ENCODE peak calls at places on chromosomes 3 and 15, in eight cellular contexts. One of them, this sample, is unnamed.

GRCh38 chr15:70559223-70559823 is 204.0 kb downstream of the UACA start:
- DNase-seq in tibial artery: peak
- DNase-seq in heart right ventricle: peak
- DNase-seq in lung: peak
- DNase-seq in fibroblast of lung: peak
- DNase-seq in ascending aorta: peak
- DNase-seq in breast epithelium: peak
- DNase-seq in upper lobe of right lung: no peak
- DNase-seq in this sample: peak

GRCh38 chr3:149599236-149599635 is 58.6 kb downstream of the WWTR1 start:
- DNase-seq in tibial artery: peak
- DNase-seq in heart right ventricle: peak
- DNase-seq in lung: no peak
- DNase-seq in fibroblast of lung: peak
- DNase-seq in ascending aorta: no peak
- DNase-seq in breast epithelium: no peak
- DNase-seq in upper lobe of right lung: no peak
- DNase-seq in this sample: no peak

GRCh38 chr3:120555661-120556509 is 40.3 kb upstream of the NDUFB4 start:
- DNase-seq in tibial artery: peak
- DNase-seq in heart right ventricle: peak
- DNase-seq in lung: no peak
- DNase-seq in fibroblast of lung: no peak
- DNase-seq in ascending aorta: no peak
- DNase-seq in breast epithelium: no peak
- DNase-seq in upper lobe of right lung: no peak
- DNase-seq in this sample: no peak

GRCh38 chr15:68807249-68807648 is 13.4 kb downstream of the ANP32A start:
- DNase-seq in tibial artery: no peak
- DNase-seq in heart right ventricle: no peak
- DNase-seq in lung: no peak
- DNase-seq in fibroblast of lung: no peak
- DNase-seq in ascending aorta: no peak
- DNase-seq in breast epithelium: no peak
- DNase-seq in upper lobe of right lung: no peak
- DNase-seq in this sample: no peak

GRCh38 chr15:80081390-80081789 is 21.9 kb downstream of the ZFAND6 start:
- DNase-seq in tibial artery: no peak
- DNase-seq in heart right ventricle: no peak
- DNase-seq in lung: no peak
- DNase-seq in fibroblast of lung: no peak
- DNase-seq in ascending aorta: no peak
- DNase-seq in breast epithelium: no peak
- DNase-seq in upper lobe of right lung: no peak
- DNase-seq in this sample: no peak

GRCh38 chr3:71510485-71510884 is 73.0 kb downstream of the FOXP1 start:
- DNase-seq in tibial artery: no peak
- DNase-seq in heart right ventricle: no peak
- DNase-seq in lung: no peak
- DNase-seq in fibroblast of lung: peak
- DNase-seq in ascending aorta: no peak
- DNase-seq in breast epithelium: no peak
- DNase-seq in upper lobe of right lung: no peak
- DNase-seq in this sample: no peak

GRCh38 chr3:197485143-197485542 is 70.6 kb downstream of the BDH1 start:
- DNase-seq in tibial artery: no peak
- DNase-seq in heart right ventricle: no peak
- DNase-seq in lung: no peak
- DNase-seq in fibroblast of lung: no peak
- DNase-seq in ascending aorta: no peak
- DNase-seq in breast epithelium: no peak
- DNase-seq in upper lobe of right lung: no peak
- DNase-seq in this sample: no peak

GRCh38 chr3:96175500-96175899 is 638.9 kb upstream of the EPHA6 start:
- DNase-seq in tibial artery: no peak
- DNase-seq in heart right ventricle: no peak
- DNase-seq in lung: no peak
- DNase-seq in fibroblast of lung: no peak
- DNase-seq in ascending aorta: no peak
- DNase-seq in breast epithelium: no peak
- DNase-seq in upper lobe of right lung: no peak
- DNase-seq in this sample: no peak

GRCh38 chr3:25380222-25380739 is 47.8 kb upstream of the RARB start:
- DNase-seq in tibial artery: no peak
- DNase-seq in heart right ventricle: no peak
- DNase-seq in lung: no peak
- DNase-seq in fibroblast of lung: no peak
- DNase-seq in ascending aorta: no peak
- DNase-seq in breast epithelium: no peak
- DNase-seq in upper lobe of right lung: no peak
- DNase-seq in this sample: no peak

GRCh38 chr3:117645561-117646242 is 936.1 kb downstream of the TUSC7 start:
- DNase-seq in tibial artery: no peak
- DNase-seq in heart right ventricle: no peak
- DNase-seq in lung: no peak
- DNase-seq in fibroblast of lung: peak
- DNase-seq in ascending aorta: no peak
- DNase-seq in breast epithelium: no peak
- DNase-seq in upper lobe of right lung: no peak
- DNase-seq in this sample: no peak

GRCh38 chr3:194707176-194707575 is 21.5 kb downstream of the FAM43A start:
- DNase-seq in tibial artery: no peak
- DNase-seq in heart right ventricle: no peak
- DNase-seq in lung: no peak
- DNase-seq in fibroblast of lung: peak
- DNase-seq in ascending aorta: no peak
- DNase-seq in breast epithelium: no peak
- DNase-seq in upper lobe of right lung: no peak
- DNase-seq in this sample: no peak

GRCh38 chr3:89113344-89113743 is 5.9 kb downstream of the EPHA3 start:
- DNase-seq in tibial artery: no peak
- DNase-seq in heart right ventricle: no peak
- DNase-seq in lung: no peak
- DNase-seq in fibroblast of lung: no peak
- DNase-seq in ascending aorta: no peak
- DNase-seq in breast epithelium: no peak
- DNase-seq in upper lobe of right lung: no peak
- DNase-seq in this sample: no peak

GRCh38 chr3:89114841-89115223 is 7.4 kb downstream of the EPHA3 start:
- DNase-seq in tibial artery: no peak
- DNase-seq in heart right ventricle: no peak
- DNase-seq in lung: no peak
- DNase-seq in fibroblast of lung: no peak
- DNase-seq in ascending aorta: no peak
- DNase-seq in breast epithelium: no peak
- DNase-seq in upper lobe of right lung: no peak
- DNase-seq in this sample: no peak

GRCh38 chr3:89116486-89116885 is 9.1 kb downstream of the EPHA3 start:
- DNase-seq in tibial artery: no peak
- DNase-seq in heart right ventricle: no peak
- DNase-seq in lung: no peak
- DNase-seq in fibroblast of lung: peak
- DNase-seq in ascending aorta: no peak
- DNase-seq in breast epithelium: no peak
- DNase-seq in upper lobe of right lung: no peak
- DNase-seq in this sample: no peak

GRCh38 chr3:89113887-89114840 is 6.7 kb downstream of the EPHA3 start:
- DNase-seq in tibial artery: peak
- DNase-seq in heart right ventricle: peak
- DNase-seq in lung: peak
- DNase-seq in fibroblast of lung: peak
- DNase-seq in ascending aorta: no peak
- DNase-seq in breast epithelium: no peak
- DNase-seq in upper lobe of right lung: peak
- DNase-seq in this sample: peak
- H3K27ac ChIP-seq in tibial artery: peak
- H3K27ac ChIP-seq in heart right ventricle: peak
- H3K27ac ChIP-seq in lung: peak
- H3K27ac ChIP-seq in fibroblast of lung: no peak
- H3K27ac ChIP-seq in ascending aorta: no peak
- H3K27ac ChIP-seq in breast epithelium: peak
- H3K27ac ChIP-seq in upper lobe of right lung: no peak
- H3K27ac ChIP-seq in this sample: no peak

GRCh38 chr15:49673861-49674260 is 53.0 kb downstream of the DTWD1 start:
- DNase-seq in tibial artery: no peak
- DNase-seq in heart right ventricle: no peak
- DNase-seq in lung: no peak
- DNase-seq in fibroblast of lung: no peak
- DNase-seq in ascending aorta: no peak
- DNase-seq in breast epithelium: no peak
- DNase-seq in upper lobe of right lung: no peak
- DNase-seq in this sample: no peak

GRCh38 chr15:49674370-49674769 is 53.5 kb downstream of the DTWD1 start:
- DNase-seq in tibial artery: no peak
- DNase-seq in heart right ventricle: no peak
- DNase-seq in lung: no peak
- DNase-seq in fibroblast of lung: peak
- DNase-seq in ascending aorta: no peak
- DNase-seq in breast epithelium: no peak
- DNase-seq in upper lobe of right lung: no peak
- DNase-seq in this sample: no peak

GRCh38 chr15:49678655-49679054 is 57.8 kb downstream of the DTWD1 start:
- DNase-seq in tibial artery: no peak
- DNase-seq in heart right ventricle: no peak
- DNase-seq in lung: no peak
- DNase-seq in fibroblast of lung: no peak
- DNase-seq in ascending aorta: no peak
- DNase-seq in breast epithelium: no peak
- DNase-seq in upper lobe of right lung: no peak
- DNase-seq in this sample: no peak

GRCh38 chr15:49669288-49669687 is 48.4 kb downstream of the DTWD1 start:
- DNase-seq in tibial artery: no peak
- DNase-seq in heart right ventricle: no peak
- DNase-seq in lung: no peak
- DNase-seq in fibroblast of lung: no peak
- DNase-seq in ascending aorta: no peak
- DNase-seq in breast epithelium: no peak
- DNase-seq in upper lobe of right lung: no peak
- DNase-seq in this sample: no peak

GRCh38 chr15:49675051-49675450 is 54.2 kb downstream of the DTWD1 start:
- DNase-seq in tibial artery: no peak
- DNase-seq in heart right ventricle: no peak
- DNase-seq in lung: no peak
- DNase-seq in fibroblast of lung: peak
- DNase-seq in ascending aorta: no peak
- DNase-seq in breast epithelium: no peak
- DNase-seq in upper lobe of right lung: no peak
- DNase-seq in this sample: no peak
- TF ChIP-seq CTCF in tibial artery: no peak
- TF ChIP-seq CTCF in heart right ventricle: no peak
- TF ChIP-seq CTCF in lung: no peak
- TF ChIP-seq CTCF in fibroblast of lung: peak
- TF ChIP-seq CTCF in ascending aorta: no peak
- TF ChIP-seq CTCF in breast epithelium: no peak
- TF ChIP-seq CTCF in upper lobe of right lung: no peak
- TF ChIP-seq CTCF in this sample: no peak

GRCh38 chr15:34512628-34513027 is 70.8 kb downstream of the GOLGA8B start:
- DNase-seq in tibial artery: no peak
- DNase-seq in heart right ventricle: no peak
- DNase-seq in lung: no peak
- DNase-seq in fibroblast of lung: no peak
- DNase-seq in ascending aorta: no peak
- DNase-seq in breast epithelium: no peak
- DNase-seq in upper lobe of right lung: no peak
- DNase-seq in this sample: no peak

DNA sequence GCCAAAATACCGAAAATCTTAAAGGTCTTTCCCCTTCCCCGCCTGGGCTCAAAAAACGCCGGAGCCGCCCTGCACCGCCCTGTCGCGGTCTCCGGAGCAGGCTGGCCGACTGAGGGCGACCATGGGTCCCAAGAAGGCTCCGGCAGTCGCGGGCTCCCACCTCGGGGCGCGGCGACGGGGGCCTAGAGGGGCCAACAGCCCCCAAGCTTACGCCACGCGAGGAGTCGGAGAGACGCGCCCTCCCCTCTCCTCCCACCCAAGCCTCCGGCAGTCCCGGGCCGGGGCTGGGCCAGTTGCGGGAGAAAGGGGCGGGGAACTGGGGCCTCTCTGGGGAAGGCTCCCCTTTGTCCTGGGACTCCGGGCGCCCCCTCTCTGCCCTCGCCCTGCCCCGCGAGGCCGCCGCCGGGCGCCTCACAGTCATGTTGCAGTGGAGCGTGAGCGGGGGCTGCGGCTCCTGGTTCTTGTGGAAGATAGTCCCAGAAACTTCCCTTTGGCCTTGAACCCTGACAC is 69.1 kb downstream of the GOLGA8B start:
- DNase-seq in tibial artery: no peak
- DNase-seq in heart right ventricle: peak
- DNase-seq in lung: no peak
- DNase-seq in fibroblast of lung: peak
- DNase-seq in ascending aorta: no peak
- DNase-seq in breast epithelium: no peak
- DNase-seq in upper lobe of right lung: no peak
- DNase-seq in this sample: peak
- H3K27ac ChIP-seq in tibial artery: peak
- H3K27ac ChIP-seq in heart right ventricle: peak
- H3K27ac ChIP-seq in lung: no peak
- H3K27ac ChIP-seq in fibroblast of lung: no peak
- H3K27ac ChIP-seq in ascending aorta: peak
- H3K27ac ChIP-seq in breast epithelium: peak
- H3K27ac ChIP-seq in upper lobe of right lung: peak
- H3K27ac ChIP-seq in this sample: peak

DNA sequence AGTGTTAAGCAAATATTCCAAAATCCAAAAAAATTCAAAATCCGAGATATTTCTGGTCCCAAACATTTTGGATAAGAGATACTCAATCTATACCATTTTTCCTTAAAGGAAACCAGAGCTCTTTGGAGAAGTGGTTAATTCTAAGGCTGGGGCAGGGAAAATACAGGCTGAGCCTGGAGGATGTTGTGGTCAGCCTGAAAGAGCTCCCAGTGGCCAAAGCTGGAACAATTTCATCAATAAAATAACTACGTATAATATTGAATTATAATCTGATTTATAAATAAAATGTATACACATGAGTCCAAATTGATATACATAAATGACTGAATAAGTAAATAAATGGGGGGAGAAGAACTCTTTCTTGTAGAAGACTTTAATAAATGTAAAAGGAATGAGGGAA is 24.6 kb downstream of the PPARG start:
- DNase-seq in tibial artery: no peak
- DNase-seq in heart right ventricle: no peak
- DNase-seq in lung: no peak
- DNase-seq in fibroblast of lung: no peak
- DNase-seq in ascending aorta: no peak
- DNase-seq in breast epithelium: no peak
- DNase-seq in upper lobe of right lung: no peak
- DNase-seq in this sample: no peak
- TF ChIP-seq CTCF in tibial artery: no peak
- TF ChIP-seq CTCF in heart right ventricle: no peak
- TF ChIP-seq CTCF in lung: no peak
- TF ChIP-seq CTCF in fibroblast of lung: peak
- TF ChIP-seq CTCF in ascending aorta: no peak
- TF ChIP-seq CTCF in breast epithelium: no peak
- TF ChIP-seq CTCF in upper lobe of right lung: no peak
- TF ChIP-seq CTCF in this sample: no peak

GRCh38 chr3:50245251-50245745 is 9.3 kb downstream of the GNAI2 start:
- DNase-seq in tibial artery: no peak
- DNase-seq in heart right ventricle: no peak
- DNase-seq in lung: no peak
- DNase-seq in fibroblast of lung: peak
- DNase-seq in ascending aorta: no peak
- DNase-seq in breast epithelium: no peak
- DNase-seq in upper lobe of right lung: no peak
- DNase-seq in this sample: peak
- H3K27ac ChIP-seq in tibial artery: peak
- H3K27ac ChIP-seq in heart right ventricle: peak
- H3K27ac ChIP-seq in lung: peak
- H3K27ac ChIP-seq in fibroblast of lung: peak
- H3K27ac ChIP-seq in ascending aorta: peak
- H3K27ac ChIP-seq in breast epithelium: peak
- H3K27ac ChIP-seq in upper lobe of right lung: peak
- H3K27ac ChIP-seq in this sample: peak

GRCh38 chr3:135237371-135237770 is 442.3 kb downstream of the EPHB1 start:
- DNase-seq in tibial artery: no peak
- DNase-seq in heart right ventricle: no peak
- DNase-seq in lung: no peak
- DNase-seq in fibroblast of lung: no peak
- DNase-seq in ascending aorta: no peak
- DNase-seq in breast epithelium: no peak
- DNase-seq in upper lobe of right lung: no peak
- DNase-seq in this sample: no peak
- TF ChIP-seq CTCF in tibial artery: no peak
- TF ChIP-seq CTCF in heart right ventricle: no peak
- TF ChIP-seq CTCF in lung: no peak
- TF ChIP-seq CTCF in fibroblast of lung: no peak
- TF ChIP-seq CTCF in ascending aorta: no peak
- TF ChIP-seq CTCF in breast epithelium: no peak
- TF ChIP-seq CTCF in upper lobe of right lung: no peak
- TF ChIP-seq CTCF in this sample: no peak

This sample was measured in spleen.